ENCODE peak calls at places on chromosomes 4 and X, in four cellular contexts. L is upper lobe of left lung, S is lung, O is psoas muscle. U is an unnamed sample.

GRCh38 chrX:13304052-13304451 is 15.8 kb downstream of the ATXN3L start:
- DNase-seq in L (no peak), S (no peak), O (no peak), U (no peak)

GRCh38 chrX:9166566-9166909 is 132.6 kb upstream of the FAM9B start:
- DNase-seq in L (no peak), S (no peak), O (no peak), U (no peak)

GRCh38 chrX:20664774-20665173 is 398.1 kb upstream of the RPS6KA3 start:
- DNase-seq in L (no peak), S (no peak), O (no peak), U (no peak)

GRCh38 chrX:7925867-7926472 is 1.2 kb downstream of the PNPLA4 start:
- DNase-seq in L (peak; percentile 57), S (peak; percentile 50), O (peak; percentile 22), U (peak; percentile 15)

GRCh38 chrX:10726647-10727046 is 106.3 kb upstream of the MID1 start:
- DNase-seq in L (no peak), S (no peak), O (no peak), U (no peak)

GRCh38 chr4:10011885-10012284 is 9.4 kb downstream of the SLC2A9 start:
- DNase-seq in L (no peak), S (no peak), O (no peak), U (no peak)

GRCh38 chrX:45771560-45772340 is 571.1 kb upstream of the DIPK2B start:
- DNase-seq in L (peak; percentile 50), S (no peak), O (no peak), U (peak; percentile 21)

GRCh38 chr4:4575284-4576211 is 33.7 kb upstream of the STX18 start:
- DNase-seq in L (peak; percentile 79), S (peak; percentile 57), O (peak; percentile 67), U (peak; percentile 67)

GRCh38 chr4:2365054-2365912 is 53.2 kb downstream of the ZFYVE28 start:
- DNase-seq in L (no peak), S (no peak), O (no peak), U (no peak)

GRCh38 chrX:72100824-72101351 is 30.8 kb downstream of the RTL5 start:
- DNase-seq in L (peak; percentile 57), S (peak; percentile 46), O (no peak), U (no peak)

GRCh38 chr4:75514949-75515612 is 808 bp downstream of the THAP6 start:
- DNase-seq in L (no peak), S (no peak), O (no peak), U (no peak)

GRCh38 chrX:31165241-31166035 is 93.6 kb upstream of the FTHL17 start:
- DNase-seq in L (no peak), S (no peak), O (no peak), U (no peak)

GRCh38 chr4:77010841-77011354 is 61.3 kb downstream of the SEPTIN11 start:
- DNase-seq in L (no peak), S (no peak), O (no peak), U (no peak)

GRCh38 chr4:25817059-25817681 is 45.6 kb downstream of the SEL1L3 start:
- DNase-seq in L (no peak), S (no peak), O (no peak), U (no peak)

GRCh38 chr4:8404791-8405515 is 35.6 kb downstream of the ACOX3 start:
- DNase-seq in L (no peak), S (no peak), O (no peak), U (no peak)

GRCh38 chrX:51847463-51847862 is 46.0 kb upstream of the MAGED1 start:
- DNase-seq in L (no peak), S (no peak), O (no peak), U (no peak)
- H3K4me1 ChIP-seq in L (no peaks in the 10 kb centered on the region), S (no peaks in the 10 kb centered on the region), O (no peaks in the 10 kb centered on the region), U (no peaks in the 10 kb centered on the region)

GRCh38 chrX:93169771-93170170 is 503.6 kb downstream of the NAP1L3 start:
- DNase-seq in L (no peak), S (no peak), O (no peak), U (no peak)
- H3K4me3 ChIP-seq in L (no peak overlapping the region), S (no peak overlapping the region), O (no peak overlapping the region), U (no peak overlapping the region)

GRCh38 chr4:15201782-15202181 is 199.5 kb downstream of the CPEB2 start:
- DNase-seq in L (no peak), S (no peak), O (no peak), U (no peak)

GRCh38 chr4:15202481-15202880 is 200.2 kb downstream of the CPEB2 start:
- DNase-seq in L (no peak), S (no peak), O (no peak), U (no peak)

GRCh38 chr4:15194520-15194919 is 192.2 kb downstream of the CPEB2 start:
- DNase-seq in L (no peak), S (no peak), O (no peak), U (no peak)

GRCh38 chr4:15198070-15198727 is 195.9 kb downstream of the CPEB2 start:
- DNase-seq in L (no peak), S (no peak), O (no peak), U (peak; percentile 31)

DNA sequence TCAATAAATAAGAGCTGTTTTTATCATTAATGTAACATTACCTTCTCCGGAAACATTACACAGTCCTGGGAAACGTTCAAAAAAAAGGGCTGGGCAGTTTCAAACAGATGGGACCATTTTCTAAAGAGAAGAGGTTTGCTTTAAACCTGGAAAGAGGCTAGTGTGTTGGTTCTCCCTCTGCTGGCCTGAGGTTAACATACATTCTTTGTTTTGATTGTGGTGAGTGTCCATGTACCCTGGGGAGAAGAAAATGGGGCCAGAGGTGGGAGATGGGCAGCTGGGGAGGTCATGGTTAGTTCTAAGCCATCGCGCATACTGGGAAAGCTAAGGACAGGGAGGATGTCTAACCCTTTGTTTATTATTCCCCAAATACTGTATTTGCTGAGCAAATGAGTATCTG is 194.7 kb downstream of the CPEB2 start:
- DNase-seq in L (no peak), S (no peak), O (no peak), U (no peak)
- TF ChIP-seq CTCF in L (no peak), S (no peak), O (no peak), U (peak; percentile 50)

DNA sequence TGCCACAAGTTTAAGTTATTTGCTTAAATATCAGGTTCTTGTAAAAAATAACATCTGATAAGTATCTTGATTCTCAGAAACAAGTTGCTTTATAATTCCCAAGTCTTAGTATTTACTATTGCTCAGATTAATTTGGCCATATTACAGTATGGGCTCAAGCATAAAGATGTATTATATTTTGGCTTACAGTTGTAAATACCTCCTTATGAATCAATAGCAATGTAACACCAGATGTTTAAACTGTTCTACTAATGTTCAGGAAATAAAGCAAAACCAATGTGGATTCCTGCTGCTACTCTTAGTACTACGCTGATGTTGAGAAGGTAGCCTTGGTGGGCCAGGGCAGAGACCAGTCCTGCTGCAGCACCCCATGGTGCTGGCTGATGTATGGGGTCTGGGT is 102.7 kb downstream of the MGST2 start:
- DNase-seq in L (no peak), S (no peak), O (no peak), U (no peak)
- H3K4me1 ChIP-seq in L (peaks cover 24% of the 10 kb centered on the region), S (peaks cover 15% of the 10 kb centered on the region), O (peaks cover 53% of the 10 kb centered on the region), U (peaks cover 24% of the 10 kb centered on the region)

GRCh38 chr4:87071401-87071800 is 136.6 kb downstream of the AFF1 start:
- DNase-seq in L (no peak), S (no peak), O (no peak), U (no peak)

GRCh38 chr4:87067120-87067885 is 132.5 kb downstream of the AFF1 start:
- DNase-seq in L (no peak), S (no peak), O (no peak), U (no peak)

GRCh38 chr4:87066403-87067119 is 131.8 kb downstream of the AFF1 start:
- DNase-seq in L (no peak), S (no peak), O (no peak), U (no peak)

GRCh38 chr4:87068591-87069021 is 133.8 kb downstream of the AFF1 start:
- DNase-seq in L (no peak), S (no peak), O (no peak), U (no peak)

GRCh38 chr4:87069037-87069742 is 134.4 kb downstream of the AFF1 start:
- DNase-seq in L (no peak), S (no peak), O (no peak), U (no peak)
- H3K4me3 ChIP-seq in L (no peak overlapping the region), S (no peak overlapping the region), O (no peak overlapping the region), U (no peak overlapping the region)